ENCODE peak calls at places on chromosomes 3 and 15, in six cellular contexts. One of them, this sample, is unnamed.

GRCh38 chr3:124429129-124429815 is 301.0 kb upstream of the UMPS start:
- DNase-seq in AG09319: no peak
- DNase-seq in WTC11: no peak
- DNase-seq in HCT116: peak
- DNase-seq in GM13977: no peak
- DNase-seq in heart right ventricle: no peak
- DNase-seq in this sample: no peak

GRCh38 chr3:177882124-177882648 is 654.0 kb upstream of the KCNMB2 start:
- DNase-seq in heart right ventricle: no peak
- DNase-seq in GM13977: no peak
- DNase-seq in HCT116: no peak
- DNase-seq in WTC11: no peak
- DNase-seq in AG09319: no peak
- DNase-seq in this sample: no peak

GRCh38 chr15:100229181-100230163 is 112.3 kb downstream of the ADAMTS17 start:
- DNase-seq in heart right ventricle: no peak
- DNase-seq in AG09319: no peak
- DNase-seq in WTC11: no peak
- DNase-seq in GM13977: no peak
- DNase-seq in HCT116: no peak
- DNase-seq in this sample: no peak

GRCh38 chr15:44712108-44713005 is 1.0 kb downstream of the B2M start:
- DNase-seq in GM13977: peak
- DNase-seq in heart right ventricle: peak
- DNase-seq in HCT116: peak
- DNase-seq in AG09319: peak
- DNase-seq in WTC11: no peak
- DNase-seq in this sample: peak

GRCh38 chr3:135034291-135034768 is 239.3 kb downstream of the EPHB1 start:
- DNase-seq in HCT116: no peak
- DNase-seq in GM13977: no peak
- DNase-seq in heart right ventricle: no peak
- DNase-seq in WTC11: no peak
- DNase-seq in AG09319: no peak
- DNase-seq in this sample: no peak

GRCh38 chr15:42622328-42622925 is 47.0 kb downstream of the STARD9 start:
- DNase-seq in HCT116: no peak
- DNase-seq in heart right ventricle: no peak
- DNase-seq in WTC11: no peak
- DNase-seq in AG09319: no peak
- DNase-seq in GM13977: no peak
- DNase-seq in this sample: no peak

GRCh38 chr3:14253022-14253761 is 74.6 kb downstream of the LSM3 start:
- DNase-seq in heart right ventricle: no peak
- DNase-seq in AG09319: no peak
- DNase-seq in HCT116: no peak
- DNase-seq in WTC11: no peak
- DNase-seq in GM13977: no peak
- DNase-seq in this sample: no peak

GRCh38 chr3:73493543-73494314 is 131.0 kb downstream of the PDZRN3 start:
- DNase-seq in heart right ventricle: no peak
- DNase-seq in GM13977: no peak
- DNase-seq in HCT116: no peak
- DNase-seq in AG09319: no peak
- DNase-seq in WTC11: no peak
- DNase-seq in this sample: no peak

DNA sequence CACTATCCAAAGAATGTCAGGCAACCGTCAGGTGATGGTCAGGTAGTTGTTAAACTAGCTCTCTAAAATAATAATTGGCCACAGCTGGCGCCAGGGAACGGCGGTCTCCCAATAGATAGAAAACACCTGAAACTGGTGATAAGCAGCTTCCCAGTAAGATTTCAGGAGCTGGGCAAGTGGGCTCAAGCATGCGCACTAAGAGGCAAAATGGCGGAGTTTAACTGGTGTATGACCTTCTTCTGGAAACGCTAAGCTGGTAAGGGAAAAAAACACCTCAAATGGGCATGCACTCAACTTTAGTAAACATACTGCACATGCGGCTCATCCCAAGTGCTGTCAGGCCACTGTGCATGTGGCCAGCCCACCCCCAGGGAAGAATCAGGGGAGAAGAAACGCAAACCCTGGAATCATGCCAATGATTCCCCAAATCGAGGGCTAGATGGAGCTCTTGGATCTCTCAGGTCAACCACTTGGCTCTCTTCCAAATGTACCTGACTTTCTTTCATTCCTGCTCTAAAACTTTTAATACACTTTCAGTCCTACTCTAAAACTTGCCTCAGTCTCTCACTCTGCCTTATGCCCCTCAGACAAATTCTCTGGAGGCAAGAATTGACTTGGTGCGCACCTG is 195.0 kb downstream of the ZNF621 start:
- DNase-seq in HCT116: peak
- DNase-seq in WTC11: peak
- DNase-seq in AG09319: no peak
- DNase-seq in GM13977: no peak
- DNase-seq in heart right ventricle: peak
- DNase-seq in this sample: peak
- TF ChIP-seq CTCF in HCT116: peak
- TF ChIP-seq CTCF in WTC11: no peak
- TF ChIP-seq CTCF in AG09319: no peak
- TF ChIP-seq CTCF in GM13977: no peak
- TF ChIP-seq CTCF in heart right ventricle: peak
- TF ChIP-seq CTCF in this sample: peak

GRCh38 chr15:59846100-59846499 is 157.0 kb upstream of the BNIP2 start:
- DNase-seq in GM13977: no peak
- DNase-seq in WTC11: no peak
- DNase-seq in AG09319: no peak
- DNase-seq in heart right ventricle: no peak
- DNase-seq in HCT116: no peak
- DNase-seq in this sample: no peak
- TF ChIP-seq CTCF in GM13977: no peak
- TF ChIP-seq CTCF in WTC11: no peak
- TF ChIP-seq CTCF in AG09319: no peak
- TF ChIP-seq CTCF in heart right ventricle: no peak
- TF ChIP-seq CTCF in HCT116: no peak
- TF ChIP-seq CTCF in this sample: no peak

GRCh38 chr15:61364871-61365270 is 135.8 kb upstream of the RORA start:
- DNase-seq in GM13977: no peak
- DNase-seq in AG09319: no peak
- DNase-seq in heart right ventricle: no peak
- DNase-seq in HCT116: no peak
- DNase-seq in WTC11: peak
- DNase-seq in this sample: no peak

DNA sequence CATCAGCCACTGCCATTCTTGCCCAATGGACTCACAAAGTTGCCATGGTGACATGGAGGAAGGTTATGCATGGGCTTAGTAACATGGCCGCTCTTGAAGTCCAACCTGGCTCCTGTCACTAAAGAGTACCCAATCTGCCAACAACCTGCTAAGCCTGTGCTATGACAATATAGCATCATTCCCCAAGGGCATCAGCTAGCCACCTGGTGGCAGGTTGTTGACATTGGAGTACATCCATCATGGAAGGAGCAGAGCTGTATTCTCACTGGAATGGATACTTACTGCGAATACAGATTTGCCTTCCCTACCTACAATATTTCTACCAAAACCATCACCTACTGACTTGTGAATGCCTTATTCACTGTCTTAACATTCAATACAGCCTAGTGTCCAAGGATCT is 138.9 kb upstream of the RORA start:
- DNase-seq in GM13977: no peak
- DNase-seq in AG09319: no peak
- DNase-seq in WTC11: peak
- DNase-seq in HCT116: no peak
- DNase-seq in heart right ventricle: no peak
- DNase-seq in this sample: no peak
- TF ChIP-seq CTCF in GM13977: no peak
- TF ChIP-seq CTCF in AG09319: no peak
- TF ChIP-seq CTCF in WTC11: peak
- TF ChIP-seq CTCF in HCT116: no peak
- TF ChIP-seq CTCF in heart right ventricle: no peak
- TF ChIP-seq CTCF in this sample: peak

DNA sequence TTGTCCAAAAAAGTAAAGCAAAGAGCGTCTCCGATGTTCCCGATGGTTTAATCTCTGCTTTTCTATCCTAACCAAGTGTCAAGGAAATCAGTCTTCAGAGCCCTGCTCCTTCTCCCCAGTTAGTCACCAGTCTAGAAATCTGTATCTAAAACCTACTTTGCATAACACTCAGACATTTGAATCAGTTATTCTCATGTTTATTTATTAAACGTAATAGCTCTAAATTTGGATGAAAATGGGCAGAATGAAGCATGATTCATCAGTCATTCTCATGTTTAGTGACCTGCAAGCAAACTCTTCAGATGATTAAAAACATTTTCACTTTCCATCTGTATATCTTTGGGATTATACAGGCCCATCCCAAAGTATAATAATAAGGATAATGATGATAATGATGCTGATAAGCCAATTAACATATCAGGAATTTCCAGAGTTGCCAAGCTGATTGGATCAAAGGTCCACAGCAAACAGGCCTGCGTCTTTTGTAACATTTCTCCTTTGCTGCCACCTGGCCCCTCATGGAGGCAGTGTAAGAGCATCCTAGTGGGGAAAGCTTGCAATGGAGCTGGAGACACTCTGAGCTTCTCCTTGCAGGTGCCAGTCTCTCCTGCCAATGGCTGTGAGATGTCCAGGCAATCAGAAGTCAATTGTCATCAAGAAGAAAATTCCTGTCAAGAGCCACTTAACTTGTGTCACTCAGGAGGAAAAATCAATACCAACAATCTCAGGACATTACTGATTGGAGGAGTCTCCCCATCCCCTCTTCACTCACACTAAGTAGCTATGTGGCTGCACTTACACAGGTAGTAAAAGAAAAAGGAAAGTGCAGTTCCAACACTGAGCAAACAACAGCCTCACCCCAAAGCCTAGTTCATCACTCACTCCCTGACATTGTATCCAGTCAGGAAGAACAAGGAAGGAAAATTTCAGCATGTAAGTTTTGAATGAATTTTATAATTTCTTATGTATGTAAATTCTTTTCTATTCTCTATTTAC is 273.7 kb downstream of the IGSF11 start:
- DNase-seq in AG09319: no peak
- DNase-seq in HCT116: no peak
- DNase-seq in WTC11: peak
- DNase-seq in heart right ventricle: no peak
- DNase-seq in GM13977: peak
- DNase-seq in this sample: no peak
- TF ChIP-seq CTCF in AG09319: no peak
- TF ChIP-seq CTCF in HCT116: no peak
- TF ChIP-seq CTCF in WTC11: no peak
- TF ChIP-seq CTCF in heart right ventricle: no peak
- TF ChIP-seq CTCF in GM13977: peak
- TF ChIP-seq CTCF in this sample: no peak

GRCh38 chr3:125582707-125583106 is 12.6 kb downstream of the OSBPL11 start:
- DNase-seq in WTC11: no peak
- DNase-seq in GM13977: peak
- DNase-seq in HCT116: peak
- DNase-seq in heart right ventricle: no peak
- DNase-seq in AG09319: no peak
- DNase-seq in this sample: no peak
- TF ChIP-seq CTCF in WTC11: no peak
- TF ChIP-seq CTCF in GM13977: peak
- TF ChIP-seq CTCF in HCT116: peak
- TF ChIP-seq CTCF in heart right ventricle: peak
- TF ChIP-seq CTCF in AG09319: no peak
- TF ChIP-seq CTCF in this sample: peak

GRCh38 chr3:112437146-112438022 is 61.9 kb downstream of the BTLA start:
- DNase-seq in HCT116: peak
- DNase-seq in heart right ventricle: no peak
- DNase-seq in AG09319: peak
- DNase-seq in GM13977: peak
- DNase-seq in WTC11: no peak
- DNase-seq in this sample: no peak
- TF ChIP-seq CTCF in HCT116: peak
- TF ChIP-seq CTCF in heart right ventricle: peak
- TF ChIP-seq CTCF in AG09319: peak
- TF ChIP-seq CTCF in GM13977: no peak
- TF ChIP-seq CTCF in WTC11: peak
- TF ChIP-seq CTCF in this sample: peak

This sample was measured in K562.